ENCODE peak calls at places on chromosomes 4 and X, in eight cellular contexts. Y, F, S, A, J, D, U and G are unnamed samples. For H3K36me3, the result is how much of the 10 kb centered on the place peaks cover.

GRCh38 chr4:123452585-123452984 is 56.0 kb downstream of the SPRY1 start:
- DNase-seq in Y (peak), F (no peak), S (no peak), A (peak), J (no peak), D (peak), U (no peak), G (peak)

GRCh38 chr4:15964159-15964558 is 1.2 kb upstream of the FGFBP2 start:
- DNase-seq in Y (no peak), F (no peak), S (peak), A (no peak), J (peak), D (no peak), U (no peak), G (no peak)

GRCh38 chrX:124555036-124555595 is 208.8 kb downstream of the SH2D1A start:
- DNase-seq in Y (no peak), F (no peak), S (no peak), A (no peak), J (no peak), D (peak), U (no peak), G (no peak)

GRCh38 chrX:106932960-106933537 is 12.8 kb downstream of the CLDN2 start:
- DNase-seq in Y (peak), F (no peak), S (no peak), A (peak), J (no peak), D (peak), U (no peak), G (no peak)

GRCh38 chrX:12497832-12498591 is 293.2 kb upstream of the PRPS2 start:
- DNase-seq in Y (no peak), F (peak), S (peak), A (no peak), J (peak), D (no peak), U (no peak), G (no peak)

GRCh38 chr4:57080781-57081650 is 29.2 kb downstream of the IGFBP7 start:
- DNase-seq in Y (no peak), F (no peak), S (no peak), A (no peak), J (no peak), D (peak), U (no peak), G (no peak)

GRCh38 chrX:40996886-40997530 is 88.2 kb upstream of the USP9X start:
- DNase-seq in Y (no peak), F (peak), S (peak), A (peak), J (peak), D (peak), U (no peak), G (no peak)

GRCh38 chr4:40559585-40560465 is 69.8 kb downstream of the RBM47 start:
- DNase-seq in Y (no peak), F (no peak), S (no peak), A (no peak), J (no peak), D (no peak), U (no peak), G (no peak)

GRCh38 chrX:150227321-150227860 is 135.7 kb upstream of the MAMLD1 start:
- DNase-seq in Y (no peak), F (no peak), S (no peak), A (no peak), J (no peak), D (no peak), U (no peak), G (peak)

GRCh38 chrX:45755719-45756118 is 555.0 kb upstream of the DIPK2B start:
- DNase-seq in Y (no peak), F (no peak), S (no peak), A (no peak), J (no peak), D (no peak), U (no peak), G (no peak)

GRCh38 chr4:5892321-5893012 is 419 bp downstream of the CRMP1 start:
- DNase-seq in Y (no peak), F (peak), S (peak), A (no peak), J (peak), D (no peak), U (no peak), G (no peak)

GRCh38 chr4:30537462-30537861 is 182.7 kb upstream of the PCDH7 start:
- DNase-seq in Y (no peak), F (no peak), S (no peak), A (no peak), J (no peak), D (peak), U (no peak), G (no peak)

GRCh38 chr4:151486166-151486565 is 77.2 kb downstream of the FHIP1A start:
- DNase-seq in Y (no peak), F (no peak), S (no peak), A (no peak), J (no peak), D (peak), U (no peak), G (no peak)

GRCh38 chr4:53601251-53601764 is 10.0 kb upstream of the LNX1 start:
- DNase-seq in Y (no peak), F (peak), S (peak), A (no peak), J (peak), D (no peak), U (no peak), G (no peak)

GRCh38 chrX:111098874-111099273 is 2.9 kb downstream of the PAK3 start:
- DNase-seq in Y (peak), F (peak), S (peak), A (no peak), J (peak), D (peak), U (peak), G (peak)

GRCh38 chr4:54784188-54784671 is 126.5 kb downstream of the KIT start:
- DNase-seq in Y (peak), F (no peak), S (no peak), A (peak), J (no peak), D (peak), U (peak), G (peak)

GRCh38 chrX:121322159-121322558 is 274.7 kb downstream of the GLUD2 start:
- DNase-seq in Y (no peak), F (no peak), S (no peak), A (no peak), J (no peak), D (no peak), U (no peak), G (no peak)

GRCh38 chr4:26073886-26074560 is 160.0 kb downstream of the SMIM20 start:
- DNase-seq in Y (no peak), F (no peak), S (no peak), A (no peak), J (no peak), D (no peak), U (no peak), G (no peak)

GRCh38 chr4:40157444-40157843 is 39.4 kb upstream of the RHOH start:
- DNase-seq in Y (no peak), F (no peak), S (no peak), A (no peak), J (no peak), D (no peak), U (no peak), G (no peak)

GRCh38 chr4:176883681-176884418 is 91.1 kb upstream of the VEGFC start:
- DNase-seq in Y (no peak), F (no peak), S (no peak), A (no peak), J (no peak), D (peak), U (peak), G (no peak)

GRCh38 chrX:43836435-43837184 is 45.6 kb downstream of the MAOB start:
- DNase-seq in Y (no peak), F (peak), S (no peak), A (no peak), J (peak), D (peak), U (no peak), G (no peak)

GRCh38 chr4:48129307-48130014 is 4.6 kb downstream of the TXK start:
- DNase-seq in Y (peak), F (no peak), S (peak), A (no peak), J (peak), D (no peak), U (no peak), G (no peak)

GRCh38 chrX:40663880-40664630 is 16.7 kb upstream of the CXorf38 start:
- DNase-seq in Y (no peak), F (peak), S (peak), A (no peak), J (peak), D (peak), U (no peak), G (no peak)

GRCh38 chrX:13215729-13216128 is 104.1 kb downstream of the ATXN3L start:
- DNase-seq in Y (no peak), F (no peak), S (no peak), A (no peak), J (no peak), D (peak), U (no peak), G (no peak)

GRCh38 chr4:6720202-6720699 is 4.3 kb downstream of the BLOC1S4 start:
- DNase-seq in Y (peak), F (peak), S (peak), A (peak), J (peak), D (peak), U (peak), G (peak)

GRCh38 chr4:54392459-54392858 is 163.4 kb downstream of the PDGFRA start:
- DNase-seq in Y (no peak), F (no peak), S (no peak), A (no peak), J (no peak), D (no peak), U (no peak), G (no peak)

GRCh38 chrX:148354906-148355305 is 145.5 kb upstream of the AFF2 start:
- DNase-seq in Y (no peak), F (no peak), S (no peak), A (no peak), J (no peak), D (no peak), U (no peak), G (no peak)

GRCh38 chr4:91325495-91325894 is 978.3 kb upstream of the GRID2 start:
- DNase-seq in Y (no peak), F (no peak), S (no peak), A (no peak), J (no peak), D (no peak), U (no peak), G (no peak)

GRCh38 chr4:114964016-114964415 is 149.4 kb downstream of the NDST4 start:
- DNase-seq in Y (no peak), F (no peak), S (no peak), A (no peak), J (no peak), D (no peak), U (no peak), G (no peak)

GRCh38 chr4:53693909-53694308 is 102.6 kb upstream of the LNX1 start:
- DNase-seq in Y (no peak), F (no peak), S (no peak), A (no peak), J (no peak), D (no peak), U (no peak), G (no peak)

GRCh38 chrX:153819398-153820083 is 10.8 kb downstream of the PDZD4 start:
- DNase-seq in Y (no peak), F (no peak), S (peak), A (no peak), J (no peak), D (no peak), U (no peak), G (no peak)

GRCh38 chr4:65592089-65592488 is 78.2 kb downstream of the EPHA5 start:
- DNase-seq in Y (no peak), F (peak), S (peak), A (no peak), J (peak), D (no peak), U (no peak), G (no peak)

GRCh38 chr4:169151671-169152070 is 119.1 kb downstream of the SH3RF1 start:
- DNase-seq in Y (no peak), F (no peak), S (no peak), A (no peak), J (no peak), D (peak), U (no peak), G (no peak)

GRCh38 chr4:41212221-41213203 is 1.8 kb downstream of the APBB2 start:
- DNase-seq in Y (peak), F (peak), S (peak), A (peak), J (peak), D (peak), U (no peak), G (peak)

GRCh38 chrX:140602140-140602539 is 97.3 kb upstream of the SOX3 start:
- DNase-seq in Y (no peak), F (no peak), S (no peak), A (no peak), J (no peak), D (no peak), U (no peak), G (no peak)

GRCh38 chr4:127586922-127587571 is 45.7 kb upstream of the INTU start:
- DNase-seq in Y (no peak), F (peak), S (peak), A (no peak), J (peak), D (peak), U (no peak), G (no peak)

GRCh38 chrX:68060506-68061205 is 372.6 kb downstream of the OPHN1 start:
- DNase-seq in Y (no peak), F (no peak), S (no peak), A (no peak), J (peak), D (no peak), U (no peak), G (no peak)

GRCh38 chr4:38730493-38730829 is 52.3 kb downstream of the TLR10 start:
- DNase-seq in Y (no peak), F (no peak), S (no peak), A (no peak), J (no peak), D (no peak), U (no peak), G (no peak)

GRCh38 chr4:139764192-139764591 is 98.6 kb downstream of the MGST2 start:
- DNase-seq in Y (no peak), F (no peak), S (no peak), A (no peak), J (no peak), D (no peak), U (peak), G (no peak)

GRCh38 chr4:118846981-118847380 is 11.1 kb upstream of the SEC24D start:
- DNase-seq in Y (no peak), F (no peak), S (no peak), A (no peak), J (no peak), D (no peak), U (no peak), G (no peak)
- H3K36me3 ChIP-seq in Y (under half), F (under half), S (under half), A (under half), J (under half), D (under half), U (under half), G (under half)

GRCh38 chr4:7799306-7799705 is 140.4 kb downstream of the AFAP1 start:
- DNase-seq in Y (no peak), F (no peak), S (no peak), A (no peak), J (no peak), D (no peak), U (no peak), G (no peak)
- H3K36me3 ChIP-seq in Y (under half), F (under half), S (under half), A (under half), J (under half), D (under half), U (under half), G (under half)

DNA sequence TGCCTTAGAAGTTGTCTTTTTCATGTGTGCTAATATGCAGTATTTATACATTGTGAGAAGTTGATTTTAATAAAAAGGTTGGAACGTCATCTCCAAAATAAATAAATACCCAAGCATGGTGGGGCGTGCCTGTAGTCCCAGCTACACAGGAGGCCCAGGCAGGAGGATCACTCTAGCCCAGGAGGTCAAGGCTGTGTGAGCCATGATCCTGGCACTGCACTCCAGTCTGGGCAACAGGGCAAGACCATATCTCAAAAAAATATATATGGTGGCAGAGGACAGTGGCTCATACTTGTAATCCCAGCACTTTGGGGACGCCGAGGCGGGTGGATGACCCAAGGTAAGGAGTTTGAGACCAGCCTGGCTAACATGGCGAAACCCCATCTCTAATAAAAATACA is 6.4 kb downstream of the SLBP start:
- DNase-seq in Y (no peak), F (no peak), S (no peak), A (no peak), J (no peak), D (no peak), U (no peak), G (no peak)
- H3K36me3 ChIP-seq in Y (under half), F (under half), S (under half), A (under half), J (under half), D (under half), U (under half), G (under half)

GRCh38 chrX:65673857-65674350 is 6.5 kb downstream of the MSN start:
- DNase-seq in Y (no peak), F (no peak), S (no peak), A (no peak), J (no peak), D (no peak), U (no peak), G (no peak)
- H3K36me3 ChIP-seq in Y (under half), F (under half), S (under half), A (under half), J (under half), D (under half), U (under half), G (under half)

GRCh38 chr4:108157655-108158054 is 11.1 kb downstream of the LEF1 start:
- DNase-seq in Y (no peak), F (no peak), S (no peak), A (no peak), J (no peak), D (no peak), U (no peak), G (no peak)
- H3K36me3 ChIP-seq in Y (under half), F (under half), S (under half), A (under half), J (under half), D (under half), U (under half), G (under half)

DNA sequence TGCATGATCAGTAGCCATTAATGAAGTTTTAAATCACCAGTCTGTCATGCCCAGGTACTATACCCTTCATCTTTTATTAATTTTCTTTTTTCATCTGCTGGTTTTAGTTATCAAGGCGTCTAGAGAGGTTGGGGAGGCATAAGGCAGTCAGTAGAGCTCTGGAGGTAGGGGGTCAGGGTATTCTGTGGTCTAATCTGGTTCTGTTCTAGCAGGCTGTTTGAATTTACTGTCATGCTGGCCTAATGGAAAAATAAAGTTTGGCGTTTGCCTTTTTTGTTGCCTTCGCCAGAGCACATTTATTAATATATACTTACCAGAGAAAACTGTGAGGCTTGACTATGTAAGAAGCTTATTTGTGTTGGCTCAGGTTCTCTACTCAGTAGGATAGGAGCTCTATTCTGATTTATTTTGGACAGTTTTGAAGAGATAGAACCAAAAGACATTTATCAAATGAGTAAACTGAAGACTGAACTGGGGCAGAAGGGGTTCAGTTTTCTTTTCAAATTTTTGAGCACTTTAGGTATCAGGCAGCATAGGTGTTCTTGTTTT is 46.9 kb downstream of the TMEM131L start:
- DNase-seq in Y (no peak), F (no peak), S (no peak), A (no peak), J (no peak), D (peak), U (no peak), G (no peak)
- H3K36me3 ChIP-seq in Y (under half), F (under half), S (under half), A (under half), J (under half), D (under half), U (under half), G (under half)